ENCODE peak calls at places on chromosomes 11 and 22, in seven cellular contexts. A is suprapubic skin, K is left ventricle myocardium inferior, R is heart left ventricle, O is CD14-positive monocyte, Q is lower leg skin, F is lung. V is an unnamed sample.

GRCh38 chr11:73271936-73272679 is at the start of gene P2RY6:
- DNase-seq in F (no peak), O (peak; percentile 83), Q (peak; percentile 83), K (no peak), A (peak; percentile 75), R (no peak), V (peak; percentile 98)

GRCh38 chr22:17638182-17638431 is 450 bp upstream of the BCL2L13 start:
- DNase-seq in O (no peak), A (no peak), R (no peak), Q (no peak), K (no peak), F (no peak), V (no peak)

GRCh38 chr11:120912504-120912903 is 111.4 kb upstream of the TBCEL start:
- DNase-seq in R (no peak), A (no peak), F (no peak), O (no peak), Q (no peak), K (no peak), V (peak; percentile 48)

GRCh38 chr11:81892770-81893635 is 840.7 kb downstream of the FAM181B start:
- DNase-seq in Q (no peak), K (no peak), A (no peak), O (no peak), R (no peak), F (no peak), V (no peak)

GRCh38 chr11:62569611-62570010 is 4.1 kb downstream of the EEF1G start:
- DNase-seq in A (no peak), Q (no peak), F (no peak), R (no peak), K (no peak), O (no peak), V (no peak)

GRCh38 chr22:49052023-49052538 is 775.6 kb downstream of the BRD1 start:
- DNase-seq in F (no peak), Q (no peak), A (peak; percentile 57), O (no peak), R (no peak), K (no peak), V (no peak)

GRCh38 chr11:112613051-112613972 is 347.9 kb upstream of the NCAM1 start:
- DNase-seq in Q (no peak), F (no peak), A (no peak), R (no peak), O (no peak), K (no peak), V (no peak)

GRCh38 chr11:17479284-17480214 is 2.9 kb upstream of the ABCC8 start:
- DNase-seq in A (no peak), R (no peak), F (no peak), K (no peak), O (no peak), Q (no peak), V (no peak)

GRCh38 chr11:57513446-57513795 is 2.1 kb downstream of the SLC43A1 start:
- DNase-seq in R (no peak), O (no peak), Q (no peak), K (no peak), F (no peak), A (no peak), V (peak; percentile 62)

GRCh38 chr11:46120711-46121327 is 435 bp downstream of the PHF21A start:
- DNase-seq in F (peak; percentile 37), O (no peak), Q (no peak), A (no peak), K (peak; percentile 54), R (peak; percentile 62), V (peak; percentile 77)

GRCh38 chr11:100329352-100329751 is 357.7 kb upstream of the ARHGAP42 start:
- DNase-seq in Q (no peak), O (no peak), A (no peak), R (no peak), K (no peak), F (no peak), V (no peak)

GRCh38 chr11:110776091-110776490 is 63.9 kb upstream of the ARHGAP20 start:
- DNase-seq in R (no peak), K (no peak), Q (no peak), A (no peak), O (no peak), F (no peak), V (no peak)

GRCh38 chr11:45816614-45817013 is 11.7 kb downstream of the SLC35C1 start:
- DNase-seq in F (no peak), A (peak; percentile 32), Q (no peak), R (no peak), K (no peak), O (no peak), V (no peak)

GRCh38 chr22:40826984-40827741 is 8.0 kb upstream of the SLC25A17 start:
- DNase-seq in Q (no peak), O (no peak), R (no peak), F (no peak), A (no peak), K (no peak), V (no peak)

GRCh38 chr11:112195906-112196305 is 20.6 kb downstream of the BCO2 start:
- DNase-seq in K (no peak), F (no peak), Q (no peak), O (no peak), A (no peak), R (no peak), V (peak; percentile 23)

GRCh38 chr11:95065336-95065735 is 1.4 kb upstream of the SRSF8 start:
- DNase-seq in A (no peak), F (no peak), R (no peak), K (no peak), O (no peak), Q (no peak), V (no peak)

GRCh38 chr11:33773399-33774355 is 643 bp downstream of the FBXO3 start:
- DNase-seq in K (no peak), Q (peak; percentile 89), R (no peak), A (no peak), F (no peak), O (no peak), V (no peak)

GRCh38 chr11:2837096-2837601 is 48.4 kb downstream of the CDKN1C start:
- DNase-seq in Q (peak; percentile 92), O (no peak), K (peak; percentile 73), F (peak; percentile 69), R (peak; percentile 82), A (peak; percentile 91), V (peak; percentile 18)
- TF ChIP-seq CTCF in Q (no peak), O (peak; percentile 31), K (peak; percentile 58), F (no peak), R (no peak), A (peak; percentile 43), V (no peak)

GRCh38 chr22:26393929-26394328 is 35.1 kb upstream of the ASPHD2 start:
- DNase-seq in Q (no peak), F (no peak), O (no peak), R (no peak), A (no peak), K (no peak), V (no peak)
- TF ChIP-seq CTCF in Q (no peak), F (no peak), O (peak; percentile 27), R (no peak), A (no peak), K (no peak), V (no peak)

GRCh38 chr11:123741159-123741951 is at the start of gene ZNF202:
- DNase-seq in R (peak; percentile 93), O (peak; percentile 86), K (peak; percentile 93), Q (peak; percentile 98), A (peak; percentile 96), F (peak; percentile 94), V (peak; percentile 95)
- TF ChIP-seq CTCF in R (no peak), O (peak; percentile 18), K (peak; percentile 37), Q (no peak), A (peak; percentile 7), F (no peak), V (no peak)

GRCh38 chr11:64314146-64314804 is 3.1 kb downstream of the TRMT112 start:
- DNase-seq in O (no peak), R (no peak), F (no peak), Q (no peak), A (no peak), K (no peak), V (peak; percentile 45)
- TF ChIP-seq CTCF in O (no peak), R (no peak), F (no peak), Q (no peak), A (no peak), K (no peak), V (peak; percentile 39)

GRCh38 chr11:86115542-86116385 is 46.9 kb upstream of the PICALM start:
- DNase-seq in F (no peak), K (no peak), R (no peak), Q (no peak), O (no peak), A (no peak), V (no peak)
- TF ChIP-seq CTCF in F (no peak), K (no peak), R (no peak), Q (no peak), O (no peak), A (no peak), V (no peak)

V was measured in NB4.